ENCODE peak calls at places on chromosomes 4 and X, in six cellular contexts. T is SK-N-SH, E is GM12878, K is GM12891, S is K562, X is H1. I is an unnamed sample.

GRCh38 chrX:35786271-35786670 is 11.9 kb upstream of the MAGEB16 start:
- DNase-seq in E (no peak), T (no peak), X (no peak), K (no peak), S (no peak), I (no peak)

GRCh38 chr4:69697536-69697935 is 44.5 kb upstream of the UGT2A1 start:
- DNase-seq in K (no peak), X (no peak), E (no peak), S (no peak), T (no peak), I (no peak)

GRCh38 chr4:84875636-84876371 is 90.7 kb downstream of the WDFY3 start:
- DNase-seq in T (no peak), X (no peak), E (no peak), K (no peak), S (peak; percentile 23), I (no peak)

GRCh38 chrX:1190596-1191145 is 21.8 kb downstream of the CRLF2 start:
- DNase-seq in S (no peak), T (no peak), E (no peak), X (peak; percentile 28), K (no peak), I (no peak)

GRCh38 chr4:71415491-71415890 is 76.7 kb downstream of the SLC4A4 start:
- DNase-seq in E (no peak), X (no peak), K (no peak), S (no peak), T (no peak), I (no peak)

GRCh38 chr4:76301068-76301774 is 5.3 kb upstream of the STBD1 start:
- DNase-seq in E (peak; percentile 74), T (no peak), K (peak; percentile 63), S (peak; percentile 94), X (no peak), I (peak; percentile 91)

GRCh38 chr4:70688795-70689231 is 481 bp downstream of the UTP3 start:
- DNase-seq in K (no peak), T (peak; percentile 2), X (no peak), S (peak; percentile 52), E (no peak), I (no peak)

GRCh38 chrX:14038375-14039077 is 8.8 kb upstream of the GEMIN8 start:
- DNase-seq in E (no peak), X (no peak), T (no peak), S (no peak), K (no peak), I (no peak)

GRCh38 chr4:42282081-42282901 is 115.0 kb upstream of the SHISA3 start:
- DNase-seq in T (peak; percentile 81), K (peak; percentile 58), X (peak; percentile 61), S (peak; percentile 69), E (peak; percentile 33), I (peak; percentile 65)

GRCh38 chr4:76733380-76733779 is 164.6 kb downstream of the SOWAHB start:
- DNase-seq in X (peak; percentile 64), T (no peak), E (no peak), S (no peak), K (no peak), I (no peak)

GRCh38 chr4:3313139-3313538 is 20.3 kb downstream of the RGS12 start:
- DNase-seq in X (no peak), T (no peak), K (no peak), E (no peak), S (no peak), I (no peak)

GRCh38 chr4:3315566-3315965 is 22.7 kb downstream of the RGS12 start:
- DNase-seq in X (no peak), T (no peak), E (no peak), S (no peak), K (no peak), I (no peak)

GRCh38 chr4:3313556-3314228 is 20.9 kb downstream of the RGS12 start:
- DNase-seq in S (no peak), T (no peak), E (no peak), K (no peak), X (no peak), I (no peak)

GRCh38 chr4:3316146-3316545 is 23.3 kb downstream of the RGS12 start:
- DNase-seq in T (no peak), K (no peak), X (no peak), S (no peak), E (no peak), I (no peak)

DNA sequence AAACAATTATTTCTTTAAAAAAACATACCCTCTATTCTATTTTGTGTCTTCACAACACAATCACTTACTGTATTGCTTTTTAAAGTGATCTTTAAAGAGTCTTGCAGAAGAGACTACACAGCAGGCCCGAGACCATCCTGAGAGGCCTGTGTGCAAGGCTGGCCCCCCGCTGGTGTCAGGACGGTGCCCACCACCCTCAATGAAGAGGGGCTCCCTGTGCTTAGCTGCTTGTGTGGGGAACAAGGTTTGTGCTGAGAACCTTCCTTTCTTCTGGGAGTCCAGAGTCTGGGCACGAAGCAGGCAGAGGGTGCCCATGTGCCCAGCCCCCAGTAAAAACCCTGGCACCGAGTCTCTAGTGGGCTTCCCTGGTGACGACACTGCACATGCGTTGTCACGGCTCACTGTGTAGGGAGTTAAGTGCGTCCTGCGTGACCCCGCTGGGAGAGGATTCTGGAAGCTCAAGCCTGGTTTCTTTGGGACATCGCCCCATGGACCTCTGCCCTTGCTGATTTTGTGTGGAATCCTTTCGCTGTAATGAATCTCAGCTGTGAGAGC is 22.0 kb downstream of the RGS12 start:
- DNase-seq in E (no peak), X (no peak), K (no peak), S (no peak), T (no peak), I (no peak)
- TF ChIP-seq TAF1 in E (no peak), X (no peak), K (no peak), S (no peak), T (no peak), I (no peak)

DNA sequence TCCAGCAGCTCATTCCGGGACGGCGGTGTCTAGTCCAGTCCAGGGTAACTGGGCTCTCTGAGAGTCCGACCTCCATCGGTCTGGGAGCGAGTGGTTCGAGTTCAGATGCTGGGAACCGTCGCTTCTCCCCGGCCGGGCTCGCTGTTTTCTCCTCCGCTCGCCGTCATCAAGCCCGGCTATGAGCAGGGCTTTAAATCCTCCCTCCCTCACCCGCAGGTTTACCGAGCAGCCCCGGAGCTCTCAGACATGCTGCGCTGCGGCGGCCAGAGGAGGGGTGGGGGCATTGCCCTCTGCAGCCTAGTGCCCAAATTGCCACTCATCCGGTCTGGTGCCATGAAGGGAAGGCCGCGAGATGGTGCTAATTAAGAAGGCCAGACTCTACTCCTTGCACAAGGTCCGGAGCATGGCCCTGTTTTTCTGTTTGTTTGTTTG is 23.2 kb downstream of the HAND2 start:
- DNase-seq in T (peak; percentile 76), E (no peak), X (no peak), K (no peak), S (no peak), I (no peak)
- TF ChIP-seq TAF1 in T (no peak), E (no peak), X (no peak), K (no peak), S (no peak), I (no peak)

DNA sequence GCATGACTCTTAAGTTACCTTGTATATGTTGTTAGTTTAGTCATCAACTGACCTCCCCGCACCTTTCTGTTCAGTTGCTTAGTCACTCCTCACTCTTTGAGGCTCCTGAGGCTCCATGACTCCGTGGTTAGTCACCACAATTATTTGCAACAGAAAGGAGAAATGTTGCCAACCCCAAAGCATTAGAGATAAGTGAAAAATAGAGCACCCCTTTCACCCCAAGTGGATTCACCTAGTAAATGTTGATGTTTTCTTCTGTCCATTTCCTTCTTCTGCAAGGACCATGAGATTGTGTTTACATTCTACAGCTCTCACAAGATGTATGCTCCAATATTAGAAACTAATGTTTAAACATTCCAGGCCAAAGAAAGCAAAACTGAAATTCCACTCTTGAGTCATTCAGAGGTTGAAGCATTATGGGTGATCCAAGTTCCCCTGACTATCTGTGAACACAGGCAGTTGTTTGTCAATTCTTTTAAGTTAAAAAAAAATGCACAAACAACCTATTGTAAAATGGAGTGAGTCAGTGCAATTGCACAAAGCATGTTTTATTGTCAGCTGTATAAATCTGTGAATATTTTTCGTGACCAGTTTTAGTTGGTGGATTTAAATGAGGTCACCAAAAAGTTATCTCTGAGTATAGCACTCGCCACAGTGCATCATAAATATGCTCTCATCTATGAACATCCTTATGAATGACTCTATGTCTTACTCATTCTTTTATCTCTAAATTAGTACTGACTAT is 552.4 kb upstream of the MAGEB2 start:
- DNase-seq in K (no peak), E (peak; percentile 7), X (no peak), T (no peak), S (peak; percentile 1), I (peak; percentile 1)
- TF ChIP-seq TAF1 in K (no peak), E (no peak), X (no peak), T (no peak), S (no peak), I (no peak)

GRCh38 chrX:107662824-107663223 is 34.5 kb downstream of the PRPS1 start:
- DNase-seq in K (no peak), E (no peak), S (no peak), T (no peak), X (no peak), I (no peak)

GRCh38 chrX:107659286-107659685 is 31.0 kb downstream of the PRPS1 start:
- DNase-seq in X (no peak), T (no peak), E (no peak), S (no peak), K (no peak), I (no peak)

GRCh38 chrX:107656965-107657364 is 28.7 kb downstream of the PRPS1 start:
- DNase-seq in T (no peak), X (no peak), E (no peak), S (no peak), K (no peak), I (no peak)

GRCh38 chrX:107658660-107659059 is 30.4 kb downstream of the PRPS1 start:
- DNase-seq in E (no peak), T (no peak), S (no peak), K (no peak), X (no peak), I (no peak)

DNA sequence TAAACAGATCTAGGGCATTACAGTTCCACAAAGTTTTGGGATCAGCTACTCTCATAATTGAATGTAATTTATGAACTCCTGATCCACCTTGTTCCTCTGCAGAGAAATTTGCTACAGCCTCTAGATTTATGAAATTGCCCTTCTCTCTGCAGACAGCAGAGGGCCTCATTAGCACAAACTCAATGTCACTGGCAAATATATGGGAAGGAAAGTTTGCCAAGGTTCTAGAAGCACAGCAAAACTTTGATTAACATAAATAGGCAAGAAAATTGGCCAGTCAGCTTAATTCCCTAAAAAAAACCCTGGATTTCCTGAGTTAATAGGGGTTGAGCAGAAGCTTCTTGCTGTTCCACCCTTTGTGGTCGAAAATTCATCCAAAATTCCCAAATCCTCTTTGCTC is 31.5 kb downstream of the PRPS1 start:
- DNase-seq in E (no peak), S (peak; percentile 51), T (peak; percentile 32), X (no peak), K (no peak), I (peak; percentile 9)
- TF ChIP-seq TAF1 in E (no peak), S (no peak), T (no peak), X (no peak), K (no peak), I (no peak)

DNA sequence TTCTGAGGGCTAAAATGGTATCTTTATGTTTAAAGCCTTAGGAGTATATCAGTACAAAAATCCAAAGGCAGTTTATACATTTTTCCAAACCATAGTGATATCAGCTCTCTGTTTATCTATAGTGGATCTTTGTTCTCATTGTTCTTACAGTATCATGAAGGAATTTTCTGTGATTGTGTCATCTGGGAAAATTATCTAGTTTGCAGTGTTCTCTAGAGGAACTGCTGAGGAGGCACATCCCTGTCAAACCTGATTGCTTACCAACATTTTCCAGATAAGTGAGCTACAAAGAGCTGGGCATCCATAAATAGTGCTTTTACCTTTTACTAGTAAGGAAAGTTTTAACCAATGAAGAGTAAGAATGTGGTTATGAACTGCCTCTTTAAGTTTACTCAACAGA is 44.9 kb upstream of the SLC25A31 start:
- DNase-seq in S (no peak), X (no peak), E (no peak), K (no peak), T (no peak), I (peak; percentile 15)
- TF ChIP-seq TAF1 in S (no peak), X (no peak), E (no peak), K (no peak), T (no peak), I (no peak)

I was measured in HepG2.